ENCODE peak calls at places on chromosomes 4 and X, in five cellular contexts. H, M, A, E and Q are unnamed samples.
A peak's percentile ranks its signal among the peaks of the same experiment; 100 is the strongest.

GRCh38 chrX:134782796-134783195 is 124.5 kb upstream of the PLAC1 start:
- DNase-seq in H (no peak), M (no peak), A (no peak), E (no peak), Q (peak; percentile 4)

GRCh38 chr4:84907145-84907544 is 59.3 kb downstream of the WDFY3 start:
- DNase-seq in H (no peak), M (no peak), A (no peak), E (no peak), Q (no peak)

GRCh38 chr4:25767877-25768475 is 94.8 kb downstream of the SEL1L3 start:
- DNase-seq in H (peak; percentile 48), M (peak; percentile 76), A (peak; percentile 79), E (no peak), Q (peak; percentile 53)

GRCh38 chrX:2898861-2899512 is 30.2 kb downstream of the ARSD start:
- DNase-seq in H (no peak), M (no peak), A (no peak), E (no peak), Q (no peak)

GRCh38 chrX:109902665-109903064 is 100.2 kb upstream of the TMEM164 start:
- DNase-seq in H (no peak), M (no peak), A (no peak), E (no peak), Q (no peak)

GRCh38 chrX:39427492-39428289 is 626.4 kb downstream of the MID1IP1 start:
- DNase-seq in H (no peak), M (no peak), A (no peak), E (no peak), Q (no peak)

GRCh38 chrX:10726647-10727046 is 106.3 kb upstream of the MID1 start:
- DNase-seq in H (no peak), M (no peak), A (no peak), E (no peak), Q (no peak)

GRCh38 chr4:153465583-153465921 is 608 bp upstream of the TMEM131L start:
- DNase-seq in H (peak; percentile 56), M (no peak), A (peak; percentile 66), E (no peak), Q (no peak)

GRCh38 chr4:8113611-8114343 is 44.8 kb downstream of the ABLIM2 start:
- DNase-seq in H (no peak), M (no peak), A (no peak), E (no peak), Q (no peak)

GRCh38 chr4:138741778-138742377 is 273.7 kb upstream of the NOCT start:
- DNase-seq in H (no peak), M (no peak), A (no peak), E (no peak), Q (no peak)

GRCh38 chr4:124432500-124432899 is 280.0 kb downstream of the ANKRD50 start:
- DNase-seq in H (no peak), M (no peak), A (no peak), E (no peak), Q (no peak)

GRCh38 chrX:154598656-154599055 is 13.7 kb downstream of the CTAG1A start:
- DNase-seq in H (no peak), M (no peak), A (no peak), E (no peak), Q (no peak)

GRCh38 chr4:82797048-82797590 is 1.5 kb downstream of the SCD5 start:
- DNase-seq in H (no peak), M (no peak), A (no peak), E (no peak), Q (no peak)

GRCh38 chr4:86961605-86962295 is 26.9 kb downstream of the AFF1 start:
- DNase-seq in H (peak; percentile 35), M (no peak), A (no peak), E (no peak), Q (no peak)

GRCh38 chr4:48472794-48473193 is 10.3 kb upstream of the SLC10A4 start:
- DNase-seq in H (no peak), M (no peak), A (no peak), E (no peak), Q (no peak)

GRCh38 chr4:4559596-4559995 is 17.7 kb upstream of the STX18 start:
- DNase-seq in H (no peak), M (no peak), A (no peak), E (no peak), Q (no peak)

GRCh38 chrX:136166221-136166855 is 19.0 kb downstream of the FHL1 start:
- DNase-seq in H (no peak), M (no peak), A (peak; percentile 74), E (no peak), Q (no peak)

GRCh38 chr4:113509851-113510250 is 251.7 kb downstream of the CAMK2D start:
- DNase-seq in H (no peak), M (no peak), A (no peak), E (no peak), Q (no peak)

GRCh38 chr4:68906238-68907137 is 45.1 kb downstream of the UGT2A3 start:
- DNase-seq in H (no peak), M (no peak), A (peak; percentile 77), E (no peak), Q (no peak)

GRCh38 chr4:35538807-35539206 is 705.5 kb downstream of the ARAP2 start:
- DNase-seq in H (no peak), M (no peak), A (peak; percentile 3), E (no peak), Q (no peak)

GRCh38 chrX:12973561-12974216 is 1.2 kb upstream of the TMSB4X start:
- DNase-seq in H (no peak), M (no peak), A (no peak), E (no peak), Q (no peak)

GRCh38 chr4:903066-904046 is 28.8 kb downstream of the GAK start:
- DNase-seq in H (no peak), M (no peak), A (peak; percentile 28), E (no peak), Q (no peak)

GRCh38 chr4:8553958-8554357 is 26.2 kb upstream of the GPR78 start:
- DNase-seq in H (no peak), M (no peak), A (peak; percentile 57), E (no peak), Q (no peak)

GRCh38 chr4:74555231-74555630 is 110.3 kb downstream of the AREG start:
- DNase-seq in H (no peak), M (no peak), A (no peak), E (no peak), Q (no peak)

GRCh38 chrX:66019310-66019652 is 20.6 kb downstream of the VSIG4 start:
- DNase-seq in H (no peak), M (no peak), A (no peak), E (no peak), Q (no peak)

GRCh38 chrX:66015906-66016689 is 23.8 kb downstream of the VSIG4 start:
- DNase-seq in H (no peak), M (no peak), A (no peak), E (no peak), Q (no peak)

GRCh38 chrX:66016905-66017658 is 22.8 kb downstream of the VSIG4 start:
- DNase-seq in H (no peak), M (no peak), A (no peak), E (no peak), Q (no peak)

GRCh38 chrX:66018585-66019309 is 21.1 kb downstream of the VSIG4 start:
- DNase-seq in H (no peak), M (no peak), A (no peak), E (no peak), Q (no peak)

GRCh38 chrX:66017659-66018170 is 22.2 kb downstream of the VSIG4 start:
- DNase-seq in H (no peak), M (no peak), A (peak; percentile 26), E (no peak), Q (no peak)
- H3K4me3 ChIP-seq in H (peak overlapping the region; percentile 55), M (no peak overlapping the region), A (no peak overlapping the region), E (no peak overlapping the region), Q (peak overlapping the region; percentile 28)

GRCh38 chr4:185086053-185086452 is 57.0 kb upstream of the SLC25A4 start:
- DNase-seq in H (peak; percentile 14), M (no peak), A (peak; percentile 36), E (no peak), Q (no peak)
- H3K4me3 ChIP-seq in H (no peak overlapping the region), M (no peak overlapping the region), A (no peak overlapping the region), E (no peak overlapping the region), Q (no peak overlapping the region)

GRCh38 chr4:152045397-152045780 is 284.6 kb upstream of the GATB start:
- DNase-seq in H (no peak), M (no peak), A (no peak), E (no peak), Q (no peak)
- H3K4me3 ChIP-seq in H (no peak overlapping the region), M (no peak overlapping the region), A (no peak overlapping the region), E (no peak overlapping the region), Q (peak overlapping the region; percentile 7)

GRCh38 chr4:20122198-20122988 is 129.3 kb upstream of the SLIT2 start:
- DNase-seq in H (no peak), M (no peak), A (no peak), E (no peak), Q (no peak)

GRCh38 chr4:20124317-20125026 is 127.2 kb upstream of the SLIT2 start:
- DNase-seq in H (no peak), M (no peak), A (no peak), E (no peak), Q (no peak)

GRCh38 chr4:20126906-20127305 is 124.8 kb upstream of the SLIT2 start:
- DNase-seq in H (no peak), M (no peak), A (no peak), E (no peak), Q (no peak)

GRCh38 chr4:20127626-20128025 is 124.1 kb upstream of the SLIT2 start:
- DNase-seq in H (no peak), M (no peak), A (no peak), E (no peak), Q (no peak)
- H3K4me3 ChIP-seq in H (no peak overlapping the region), M (no peak overlapping the region), A (no peak overlapping the region), E (no peak overlapping the region), Q (no peak overlapping the region)

GRCh38 chrX:115892056-115892708 is 278.4 kb upstream of the AGTR2 start:
- DNase-seq in H (no peak), M (no peak), A (no peak), E (no peak), Q (no peak)
- H3K4me3 ChIP-seq in H (no peak overlapping the region), M (no peak overlapping the region), A (no peak overlapping the region), E (no peak overlapping the region), Q (peak overlapping the region; percentile 23)

GRCh38 chr4:73343432-73343831 is 60.7 kb upstream of the ALB start:
- DNase-seq in H (no peak), M (no peak), A (peak; percentile 78), E (no peak), Q (no peak)
- H3K4me3 ChIP-seq in H (no peak overlapping the region), M (no peak overlapping the region), A (no peak overlapping the region), E (no peak overlapping the region), Q (no peak overlapping the region)